ENCODE peak calls at places on chromosomes 13 and 19, in ten cellular contexts. One of them, this sample, is unnamed. For H3K4me1 and H3K27me3, the result is how much of the 10 kb centered on the place peaks cover.

GRCh38 chr19:4606921-4607678 is 32.2 kb upstream of the TNFAIP8L1 start:
- DNase-seq in psoas muscle: peak
- DNase-seq in H1: peak
- DNase-seq in tibial nerve: no peak
- DNase-seq in cardiac muscle cell: peak
- DNase-seq in tibial artery: no peak
- DNase-seq in upper lobe of left lung: peak
- DNase-seq in GM23338: peak
- DNase-seq in CD8-positive, alpha-beta memory T cell: no peak
- DNase-seq in IMR-90: no peak
- DNase-seq in this sample: peak

GRCh38 chr19:40561947-40562346 is 14.7 kb upstream of the SHKBP1 start:
- DNase-seq in tibial artery: no peak
- DNase-seq in IMR-90: no peak
- DNase-seq in psoas muscle: no peak
- DNase-seq in cardiac muscle cell: no peak
- DNase-seq in upper lobe of left lung: no peak
- DNase-seq in tibial nerve: no peak
- DNase-seq in GM23338: no peak
- DNase-seq in H1: no peak
- DNase-seq in CD8-positive, alpha-beta memory T cell: no peak
- DNase-seq in this sample: no peak

GRCh38 chr13:92823059-92823458 is 403.5 kb upstream of the GPC6 start:
- DNase-seq in GM23338: no peak
- DNase-seq in cardiac muscle cell: no peak
- DNase-seq in tibial artery: no peak
- DNase-seq in CD8-positive, alpha-beta memory T cell: no peak
- DNase-seq in upper lobe of left lung: no peak
- DNase-seq in IMR-90: no peak
- DNase-seq in tibial nerve: no peak
- DNase-seq in H1: no peak
- DNase-seq in psoas muscle: no peak
- DNase-seq in this sample: no peak

GRCh38 chr13:79681069-79681468 is 200.1 kb downstream of the NDFIP2 start:
- DNase-seq in cardiac muscle cell: peak
- DNase-seq in psoas muscle: no peak
- DNase-seq in IMR-90: no peak
- DNase-seq in tibial artery: no peak
- DNase-seq in upper lobe of left lung: no peak
- DNase-seq in tibial nerve: no peak
- DNase-seq in H1: no peak
- DNase-seq in GM23338: peak
- DNase-seq in CD8-positive, alpha-beta memory T cell: no peak
- DNase-seq in this sample: no peak

GRCh38 chr19:30288957-30289735 is 83.0 kb upstream of the ZNF536 start:
- DNase-seq in CD8-positive, alpha-beta memory T cell: no peak
- DNase-seq in tibial artery: no peak
- DNase-seq in tibial nerve: no peak
- DNase-seq in psoas muscle: no peak
- DNase-seq in upper lobe of left lung: no peak
- DNase-seq in H1: no peak
- DNase-seq in cardiac muscle cell: no peak
- DNase-seq in GM23338: no peak
- DNase-seq in IMR-90: no peak
- DNase-seq in this sample: no peak

GRCh38 chr19:38213911-38214625 is 10.0 kb downstream of the DPF1 start:
- DNase-seq in upper lobe of left lung: no peak
- DNase-seq in tibial artery: no peak
- DNase-seq in CD8-positive, alpha-beta memory T cell: peak
- DNase-seq in H1: no peak
- DNase-seq in IMR-90: peak
- DNase-seq in cardiac muscle cell: peak
- DNase-seq in psoas muscle: no peak
- DNase-seq in GM23338: peak
- DNase-seq in tibial nerve: no peak
- DNase-seq in this sample: no peak

GRCh38 chr19:17933414-17934129 is 757 bp downstream of the CCDC124 start:
- DNase-seq in tibial nerve: no peak
- DNase-seq in GM23338: peak
- DNase-seq in cardiac muscle cell: peak
- DNase-seq in psoas muscle: no peak
- DNase-seq in upper lobe of left lung: no peak
- DNase-seq in tibial artery: no peak
- DNase-seq in H1: no peak
- DNase-seq in IMR-90: peak
- DNase-seq in CD8-positive, alpha-beta memory T cell: no peak
- DNase-seq in this sample: peak

GRCh38 chr19:492091-492531 is 4.2 kb upstream of the MADCAM1 start:
- DNase-seq in psoas muscle: peak
- DNase-seq in upper lobe of left lung: peak
- DNase-seq in IMR-90: no peak
- DNase-seq in H1: no peak
- DNase-seq in GM23338: peak
- DNase-seq in tibial nerve: no peak
- DNase-seq in CD8-positive, alpha-beta memory T cell: no peak
- DNase-seq in tibial artery: no peak
- DNase-seq in cardiac muscle cell: no peak
- DNase-seq in this sample: peak

GRCh38 chr19:519449-519865 is 12.1 kb upstream of the CDC34 start:
- DNase-seq in GM23338: no peak
- DNase-seq in H1: no peak
- DNase-seq in tibial nerve: no peak
- DNase-seq in psoas muscle: no peak
- DNase-seq in cardiac muscle cell: no peak
- DNase-seq in tibial artery: no peak
- DNase-seq in IMR-90: no peak
- DNase-seq in CD8-positive, alpha-beta memory T cell: no peak
- DNase-seq in upper lobe of left lung: peak
- DNase-seq in this sample: no peak

GRCh38 chr19:48372904-48373303 is 8.7 kb downstream of the SYNGR4 start:
- DNase-seq in cardiac muscle cell: no peak
- DNase-seq in IMR-90: no peak
- DNase-seq in GM23338: no peak
- DNase-seq in tibial nerve: no peak
- DNase-seq in psoas muscle: no peak
- DNase-seq in CD8-positive, alpha-beta memory T cell: no peak
- DNase-seq in tibial artery: no peak
- DNase-seq in upper lobe of left lung: no peak
- DNase-seq in H1: no peak
- DNase-seq in this sample: no peak

GRCh38 chr13:98994080-98994479 is 16.2 kb upstream of the DOCK9 start:
- DNase-seq in cardiac muscle cell: no peak
- DNase-seq in upper lobe of left lung: no peak
- DNase-seq in tibial artery: no peak
- DNase-seq in CD8-positive, alpha-beta memory T cell: no peak
- DNase-seq in IMR-90: no peak
- DNase-seq in GM23338: no peak
- DNase-seq in psoas muscle: no peak
- DNase-seq in H1: peak
- DNase-seq in tibial nerve: no peak
- DNase-seq in this sample: no peak

GRCh38 chr13:33383724-33384577 is 98.4 kb upstream of the STARD13 start:
- DNase-seq in upper lobe of left lung: no peak
- DNase-seq in GM23338: no peak
- DNase-seq in H1: no peak
- DNase-seq in tibial nerve: no peak
- DNase-seq in IMR-90: no peak
- DNase-seq in cardiac muscle cell: no peak
- DNase-seq in psoas muscle: no peak
- DNase-seq in tibial artery: no peak
- DNase-seq in CD8-positive, alpha-beta memory T cell: no peak
- DNase-seq in this sample: no peak
- H3K4me1 ChIP-seq in upper lobe of left lung: under half
- H3K4me1 ChIP-seq in GM23338: under half
- H3K4me1 ChIP-seq in H1: under half
- H3K4me1 ChIP-seq in tibial nerve: under half
- H3K4me1 ChIP-seq in IMR-90: under half
- H3K4me1 ChIP-seq in cardiac muscle cell: under half
- H3K4me1 ChIP-seq in psoas muscle: under half
- H3K4me1 ChIP-seq in tibial artery: under half
- H3K4me1 ChIP-seq in CD8-positive, alpha-beta memory T cell: under half
- H3K4me1 ChIP-seq in this sample: under half

GRCh38 chr13:112053744-112054615 is 13.0 kb upstream of the SOX1 start:
- DNase-seq in tibial nerve: no peak
- DNase-seq in H1: peak
- DNase-seq in CD8-positive, alpha-beta memory T cell: no peak
- DNase-seq in tibial artery: no peak
- DNase-seq in psoas muscle: no peak
- DNase-seq in upper lobe of left lung: peak
- DNase-seq in GM23338: peak
- DNase-seq in cardiac muscle cell: no peak
- DNase-seq in IMR-90: no peak
- DNase-seq in this sample: no peak

GRCh38 chr13:112055032-112055416 is 11.9 kb upstream of the SOX1 start:
- DNase-seq in psoas muscle: no peak
- DNase-seq in tibial artery: no peak
- DNase-seq in CD8-positive, alpha-beta memory T cell: no peak
- DNase-seq in IMR-90: no peak
- DNase-seq in H1: no peak
- DNase-seq in upper lobe of left lung: no peak
- DNase-seq in GM23338: no peak
- DNase-seq in cardiac muscle cell: no peak
- DNase-seq in tibial nerve: no peak
- DNase-seq in this sample: no peak

GRCh38 chr13:112053167-112053743 is 13.7 kb upstream of the SOX1 start:
- DNase-seq in IMR-90: no peak
- DNase-seq in H1: no peak
- DNase-seq in cardiac muscle cell: no peak
- DNase-seq in tibial nerve: no peak
- DNase-seq in tibial artery: no peak
- DNase-seq in CD8-positive, alpha-beta memory T cell: no peak
- DNase-seq in psoas muscle: no peak
- DNase-seq in upper lobe of left lung: no peak
- DNase-seq in GM23338: peak
- DNase-seq in this sample: no peak

GRCh38 chr13:112054616-112055015 is 12.3 kb upstream of the SOX1 start:
- DNase-seq in upper lobe of left lung: no peak
- DNase-seq in tibial artery: no peak
- DNase-seq in IMR-90: no peak
- DNase-seq in H1: peak
- DNase-seq in cardiac muscle cell: no peak
- DNase-seq in tibial nerve: no peak
- DNase-seq in GM23338: no peak
- DNase-seq in psoas muscle: no peak
- DNase-seq in CD8-positive, alpha-beta memory T cell: no peak
- DNase-seq in this sample: no peak

DNA sequence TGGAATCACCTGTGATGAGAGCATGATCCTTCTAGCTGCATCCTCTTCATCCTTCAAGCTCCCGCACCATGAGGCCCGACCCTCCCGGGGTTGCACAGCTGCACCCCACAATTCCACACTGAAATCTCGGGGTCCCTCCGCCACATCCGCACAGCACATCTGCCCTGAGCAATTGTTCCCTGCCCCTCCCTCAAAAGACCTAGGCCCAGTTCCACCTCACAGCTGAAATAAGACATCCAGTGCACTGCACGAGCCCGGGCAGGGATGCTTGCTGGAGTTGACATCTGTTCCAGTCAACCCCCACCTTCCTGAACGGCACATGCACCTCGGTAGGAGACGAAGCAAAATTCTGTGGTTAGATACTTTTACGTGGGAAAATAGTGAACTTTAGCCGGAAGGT is 14.7 kb upstream of the SOX1 start:
- DNase-seq in H1: peak
- DNase-seq in cardiac muscle cell: no peak
- DNase-seq in tibial artery: no peak
- DNase-seq in psoas muscle: no peak
- DNase-seq in upper lobe of left lung: no peak
- DNase-seq in IMR-90: no peak
- DNase-seq in tibial nerve: no peak
- DNase-seq in CD8-positive, alpha-beta memory T cell: no peak
- DNase-seq in GM23338: no peak
- DNase-seq in this sample: no peak
- H3K27me3 ChIP-seq in H1: half or more
- H3K27me3 ChIP-seq in cardiac muscle cell: half or more
- H3K27me3 ChIP-seq in tibial artery: under half
- H3K27me3 ChIP-seq in psoas muscle: half or more
- H3K27me3 ChIP-seq in upper lobe of left lung: under half
- H3K27me3 ChIP-seq in IMR-90: under half
- H3K27me3 ChIP-seq in tibial nerve: half or more
- H3K27me3 ChIP-seq in CD8-positive, alpha-beta memory T cell: under half
- H3K27me3 ChIP-seq in GM23338: half or more
- H3K27me3 ChIP-seq in this sample: under half

GRCh38 chr19:41776700-41777099 is 19.7 kb upstream of the CEACAM3 start:
- DNase-seq in H1: no peak
- DNase-seq in psoas muscle: no peak
- DNase-seq in CD8-positive, alpha-beta memory T cell: no peak
- DNase-seq in cardiac muscle cell: no peak
- DNase-seq in upper lobe of left lung: no peak
- DNase-seq in tibial artery: no peak
- DNase-seq in IMR-90: no peak
- DNase-seq in tibial nerve: no peak
- DNase-seq in GM23338: no peak
- DNase-seq in this sample: no peak
- H3K4me1 ChIP-seq in H1: under half
- H3K4me1 ChIP-seq in psoas muscle: under half
- H3K4me1 ChIP-seq in CD8-positive, alpha-beta memory T cell: under half
- H3K4me1 ChIP-seq in cardiac muscle cell: under half
- H3K4me1 ChIP-seq in upper lobe of left lung: under half
- H3K4me1 ChIP-seq in tibial artery: under half
- H3K4me1 ChIP-seq in IMR-90: under half
- H3K4me1 ChIP-seq in tibial nerve: under half
- H3K4me1 ChIP-seq in GM23338: under half
- H3K4me1 ChIP-seq in this sample: under half

GRCh38 chr19:28977826-28978225 is 235.1 kb downstream of the UQCRFS1 start:
- DNase-seq in IMR-90: no peak
- DNase-seq in GM23338: peak
- DNase-seq in cardiac muscle cell: no peak
- DNase-seq in H1: peak
- DNase-seq in tibial nerve: no peak
- DNase-seq in upper lobe of left lung: no peak
- DNase-seq in CD8-positive, alpha-beta memory T cell: no peak
- DNase-seq in psoas muscle: no peak
- DNase-seq in tibial artery: no peak
- DNase-seq in this sample: no peak

GRCh38 chr19:28984315-28984714 is 228.6 kb downstream of the UQCRFS1 start:
- DNase-seq in psoas muscle: no peak
- DNase-seq in tibial artery: no peak
- DNase-seq in GM23338: no peak
- DNase-seq in CD8-positive, alpha-beta memory T cell: no peak
- DNase-seq in cardiac muscle cell: no peak
- DNase-seq in tibial nerve: no peak
- DNase-seq in IMR-90: no peak
- DNase-seq in upper lobe of left lung: no peak
- DNase-seq in H1: no peak
- DNase-seq in this sample: no peak

GRCh38 chr19:28985201-28985600 is 227.8 kb downstream of the UQCRFS1 start:
- DNase-seq in IMR-90: no peak
- DNase-seq in tibial artery: no peak
- DNase-seq in GM23338: no peak
- DNase-seq in H1: no peak
- DNase-seq in cardiac muscle cell: no peak
- DNase-seq in psoas muscle: no peak
- DNase-seq in upper lobe of left lung: no peak
- DNase-seq in CD8-positive, alpha-beta memory T cell: no peak
- DNase-seq in tibial nerve: no peak
- DNase-seq in this sample: no peak

GRCh38 chr19:28981994-28982393 is 231.0 kb downstream of the UQCRFS1 start:
- DNase-seq in tibial nerve: no peak
- DNase-seq in psoas muscle: no peak
- DNase-seq in CD8-positive, alpha-beta memory T cell: no peak
- DNase-seq in IMR-90: no peak
- DNase-seq in GM23338: no peak
- DNase-seq in H1: no peak
- DNase-seq in tibial artery: no peak
- DNase-seq in cardiac muscle cell: no peak
- DNase-seq in upper lobe of left lung: no peak
- DNase-seq in this sample: no peak

GRCh38 chr19:28980236-28980868 is 232.6 kb downstream of the UQCRFS1 start:
- DNase-seq in tibial artery: no peak
- DNase-seq in cardiac muscle cell: peak
- DNase-seq in tibial nerve: no peak
- DNase-seq in upper lobe of left lung: no peak
- DNase-seq in IMR-90: peak
- DNase-seq in psoas muscle: no peak
- DNase-seq in H1: no peak
- DNase-seq in CD8-positive, alpha-beta memory T cell: no peak
- DNase-seq in GM23338: peak
- DNase-seq in this sample: peak
- H3K27me3 ChIP-seq in tibial artery: under half
- H3K27me3 ChIP-seq in cardiac muscle cell: under half
- H3K27me3 ChIP-seq in tibial nerve: under half
- H3K27me3 ChIP-seq in upper lobe of left lung: under half
- H3K27me3 ChIP-seq in IMR-90: under half
- H3K27me3 ChIP-seq in psoas muscle: under half
- H3K27me3 ChIP-seq in H1: under half
- H3K27me3 ChIP-seq in CD8-positive, alpha-beta memory T cell: under half
- H3K27me3 ChIP-seq in GM23338: under half
- H3K27me3 ChIP-seq in this sample: under half